ENCODE peak calls at places on chromosomes 1 and 21, in eight cellular contexts. J is GM06990, N is testis, U is neural crest cell, P is sigmoid colon, C is psoas muscle, A is uterus, Z is OCI-LY7. T is an unnamed sample.

GRCh38 chr21:33265664-33266049 is 510 bp upstream of the IL10RB start:
- DNase-seq in J (peak; percentile 68), N (peak; percentile 59), U (no peak), P (peak; percentile 79), C (peak; percentile 40), A (no peak), Z (peak; percentile 80), T (no peak)

GRCh38 chr21:31446206-31446900 is 102.3 kb upstream of the TIAM1 start:
- DNase-seq in J (no peak), N (no peak), U (no peak), P (no peak), C (no peak), A (no peak), Z (no peak), T (no peak)

GRCh38 chr1:208158640-208159541 is 85.3 kb downstream of the PLXNA2 start:
- DNase-seq in J (no peak), N (no peak), U (no peak), P (peak; percentile 58), C (no peak), A (no peak), Z (no peak), T (no peak)

GRCh38 chr1:152018537-152018936 is 18.3 kb downstream of the S100A11 start:
- DNase-seq in J (no peak), N (no peak), U (no peak), P (no peak), C (no peak), A (no peak), Z (no peak), T (no peak)

GRCh38 chr1:160837558-160838205 is 25.0 kb downstream of the CD244 start:
- DNase-seq in J (peak; percentile 82), N (peak; percentile 33), U (no peak), P (no peak), C (no peak), A (no peak), Z (peak; percentile 97), T (no peak)

GRCh38 chr1:151540982-151541377 is 871 bp downstream of the TUFT1 start:
- DNase-seq in J (no peak), N (peak; percentile 28), U (peak; percentile 5), P (no peak), C (peak; percentile 19), A (no peak), Z (no peak), T (peak; percentile 19)

GRCh38 chr1:24902471-24902891 is 27.6 kb downstream of the RUNX3 start:
- DNase-seq in J (no peak), N (no peak), U (no peak), P (no peak), C (no peak), A (no peak), Z (no peak), T (no peak)

GRCh38 chr1:201260648-201261311 is 22.5 kb upstream of the PKP1 start:
- DNase-seq in J (no peak), N (no peak), U (no peak), P (no peak), C (no peak), A (no peak), Z (no peak), T (no peak)

GRCh38 chr1:49229555-49229954 is 452.9 kb upstream of the BEND5 start:
- DNase-seq in J (no peak), N (no peak), U (no peak), P (no peak), C (no peak), A (no peak), Z (no peak), T (no peak)

GRCh38 chr1:98427664-98428063 is 233.9 kb upstream of the SNX7 start:
- DNase-seq in J (no peak), N (no peak), U (no peak), P (no peak), C (no peak), A (no peak), Z (no peak), T (no peak)

GRCh38 chr1:242710847-242711246 is 186.3 kb upstream of the PLD5 start:
- DNase-seq in J (no peak), N (no peak), U (no peak), P (no peak), C (no peak), A (no peak), Z (no peak), T (no peak)

DNA sequence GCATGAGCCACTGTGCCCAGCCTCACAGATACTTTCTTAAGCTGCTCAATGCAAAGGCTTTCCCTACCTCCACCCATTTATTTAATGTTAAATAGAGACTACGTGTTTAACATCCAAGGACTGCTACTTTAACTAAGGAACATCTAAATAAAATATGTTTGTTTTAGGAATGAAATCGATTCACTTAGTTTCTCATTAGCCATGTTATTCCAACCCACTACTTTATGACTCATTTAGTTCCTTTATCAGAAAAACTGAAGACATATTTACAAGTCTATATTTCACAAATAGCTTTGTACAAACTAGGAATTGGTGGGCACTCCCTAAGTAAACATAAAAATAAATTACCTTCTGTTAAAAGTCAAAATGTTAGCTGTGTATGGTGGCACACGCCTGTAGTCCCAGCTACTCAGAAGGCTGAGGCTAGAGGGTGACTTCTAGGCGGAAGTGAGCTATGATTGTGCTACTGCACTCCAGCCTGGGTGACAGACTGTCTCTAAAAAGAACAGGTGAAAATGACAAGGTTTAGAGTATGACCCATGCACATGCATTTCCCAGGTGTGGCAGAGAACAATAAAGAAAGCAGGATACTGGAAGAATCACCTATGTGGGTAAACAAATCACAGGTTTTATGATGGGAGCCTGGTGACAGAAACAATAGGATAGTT is 39.8 kb upstream of the AK4 start:
- DNase-seq in J (no peak), N (no peak), U (no peak), P (no peak), C (no peak), A (no peak), Z (no peak), T (no peak)
- TF ChIP-seq CTCF in J (no peak), N (no peak), U (no peak), P (no peak), C (no peak), A (no peak), Z (no peak), T (no peak)

GRCh38 chr1:77383236-77383635 is 101.4 kb downstream of the AK5 start:
- DNase-seq in J (no peak), N (no peak), U (no peak), P (no peak), C (no peak), A (no peak), Z (no peak), T (no peak)

GRCh38 chr1:77375990-77376389 is 94.2 kb downstream of the AK5 start:
- DNase-seq in J (no peak), N (no peak), U (no peak), P (no peak), C (no peak), A (no peak), Z (no peak), T (no peak)

GRCh38 chr1:77382361-77382760 is 100.5 kb downstream of the AK5 start:
- DNase-seq in J (no peak), N (no peak), U (no peak), P (no peak), C (no peak), A (no peak), Z (no peak), T (no peak)

GRCh38 chr1:77375541-77375940 is 93.7 kb downstream of the AK5 start:
- DNase-seq in J (no peak), N (no peak), U (no peak), P (no peak), C (no peak), A (no peak), Z (no peak), T (no peak)

GRCh38 chr1:77378723-77379533 is 97.1 kb downstream of the AK5 start:
- DNase-seq in J (no peak), N (no peak), U (no peak), P (no peak), C (no peak), A (no peak), Z (no peak), T (no peak)
- TF ChIP-seq CTCF in J (no peak), N (no peak), U (no peak), P (no peak), C (no peak), A (no peak), Z (no peak), T (no peak)

GRCh38 chr1:199282910-199283309 is 644.1 kb downstream of the PTPRC start:
- DNase-seq in J (no peak), N (no peak), U (no peak), P (no peak), C (no peak), A (no peak), Z (no peak), T (no peak)

GRCh38 chr1:199290186-199290585 is 651.3 kb downstream of the PTPRC start:
- DNase-seq in J (no peak), N (no peak), U (no peak), P (no peak), C (no peak), A (no peak), Z (no peak), T (no peak)

GRCh38 chr1:199283814-199284213 is 645.0 kb downstream of the PTPRC start:
- DNase-seq in J (no peak), N (no peak), U (no peak), P (no peak), C (no peak), A (no peak), Z (no peak), T (no peak)

GRCh38 chr1:199291022-199291740 is 652.3 kb downstream of the PTPRC start:
- DNase-seq in J (no peak), N (no peak), U (no peak), P (no peak), C (no peak), A (no peak), Z (no peak), T (no peak)

DNA sequence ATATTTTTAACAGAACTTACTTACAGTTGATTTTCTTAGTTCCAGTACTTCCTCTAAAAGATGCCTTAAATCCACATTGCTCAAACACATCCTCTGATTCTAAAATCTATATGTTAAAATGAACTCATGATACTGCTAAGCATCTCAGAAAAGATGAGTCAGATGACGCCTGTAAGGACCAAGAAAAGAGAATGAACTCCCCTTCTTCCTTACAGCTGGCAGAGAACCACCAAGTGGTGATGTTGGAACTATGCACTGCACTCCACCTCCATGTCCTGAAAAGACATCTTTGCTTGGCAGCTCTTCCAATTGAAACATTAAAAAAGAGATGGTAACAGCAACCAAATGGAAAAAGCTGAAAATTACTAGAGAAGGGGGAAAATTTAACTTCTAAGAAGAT is 648.8 kb downstream of the PTPRC start:
- DNase-seq in J (no peak), N (no peak), U (no peak), P (no peak), C (no peak), A (no peak), Z (no peak), T (no peak)
- TF ChIP-seq CTCF in J (no peak), N (no peak), U (peak; percentile 16), P (no peak), C (no peak), A (no peak), Z (no peak), T (no peak)

DNA sequence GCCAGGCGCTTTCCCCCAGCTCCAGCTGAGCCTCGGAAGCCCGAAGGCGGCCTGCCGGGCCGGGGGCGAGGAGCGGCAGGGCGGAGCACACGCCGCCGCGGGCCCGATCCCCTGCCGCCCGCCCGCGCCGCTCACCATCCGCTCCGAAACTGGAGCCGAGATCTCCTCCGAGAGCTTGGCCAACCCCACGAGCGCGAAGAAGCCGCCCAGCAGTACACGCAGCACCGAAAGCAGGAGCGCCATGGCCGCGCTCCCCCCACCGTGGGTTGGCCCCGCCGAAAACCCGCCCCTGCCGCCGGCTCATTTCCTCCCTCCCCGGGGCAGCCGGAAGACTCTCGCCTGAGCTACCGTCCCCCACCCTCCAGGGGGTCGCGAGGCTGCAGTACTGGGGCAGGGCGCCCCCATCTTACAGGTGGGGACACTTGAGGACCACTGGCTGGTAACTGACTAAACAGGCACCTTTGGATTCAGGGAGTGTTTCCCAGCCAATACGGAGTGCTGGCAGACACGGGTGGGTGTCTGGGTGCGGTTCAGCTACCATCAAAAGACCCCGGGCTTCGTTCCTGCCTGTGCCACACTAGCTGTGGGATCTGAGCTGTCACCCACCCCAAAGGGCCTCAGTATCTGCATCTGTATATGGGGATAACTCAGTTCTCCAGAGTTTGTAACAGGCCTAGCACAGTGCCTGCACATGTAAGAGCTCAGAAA is at the start of gene TMEM35B:
- DNase-seq in J (peak; percentile 85), N (peak; percentile 75), U (peak; percentile 33), P (peak; percentile 80), C (peak; percentile 73), A (peak; percentile 57), Z (peak; percentile 78), T (peak; percentile 19)
- TF ChIP-seq CTCF in J (peak; percentile 16), N (no peak), U (no peak), P (no peak), C (no peak), A (no peak), Z (peak; percentile 48), T (peak; percentile 20)

T was measured in progenitor cell of endocrine pancreas.